ENCODE peak calls at places on chromosomes 6 and 20, in seven cellular contexts. One of them, this sample, is unnamed.

GRCh38 chr6:164133095-164133494 is 718.6 kb downstream of the QKI start:
- DNase-seq in anterior cingulate cortex: no peak
- DNase-seq in Ammon's horn: no peak
- DNase-seq in breast epithelium: no peak
- DNase-seq in HuH-7.5: no peak
- DNase-seq in NCI-H446: no peak
- DNase-seq in iris pigment epithelial cell: peak; percentile 32
- DNase-seq in this sample: no peak

GRCh38 chr20:33392016-33392415 is 9.3 kb downstream of the CDK5RAP1 start:
- DNase-seq in anterior cingulate cortex: no peak
- DNase-seq in Ammon's horn: no peak
- DNase-seq in breast epithelium: no peak
- DNase-seq in HuH-7.5: no peak
- DNase-seq in NCI-H446: peak; percentile 28
- DNase-seq in iris pigment epithelial cell: peak; percentile 83
- DNase-seq in this sample: no peak

GRCh38 chr20:37381621-37382538 is 35.9 kb downstream of the SRC start:
- DNase-seq in anterior cingulate cortex: no peak
- DNase-seq in Ammon's horn: no peak
- DNase-seq in breast epithelium: no peak
- DNase-seq in HuH-7.5: no peak
- DNase-seq in NCI-H446: no peak
- DNase-seq in iris pigment epithelial cell: no peak
- DNase-seq in this sample: no peak

GRCh38 chr6:85049282-85049681 is 284.9 kb upstream of the TBX18 start:
- DNase-seq in anterior cingulate cortex: no peak
- DNase-seq in Ammon's horn: no peak
- DNase-seq in breast epithelium: no peak
- DNase-seq in HuH-7.5: no peak
- DNase-seq in NCI-H446: no peak
- DNase-seq in iris pigment epithelial cell: no peak
- DNase-seq in this sample: no peak

GRCh38 chr6:101016163-101016562 is 135.0 kb upstream of the ASCC3 start:
- DNase-seq in anterior cingulate cortex: no peak
- DNase-seq in Ammon's horn: no peak
- DNase-seq in breast epithelium: no peak
- DNase-seq in HuH-7.5: no peak
- DNase-seq in NCI-H446: no peak
- DNase-seq in iris pigment epithelial cell: no peak
- DNase-seq in this sample: no peak

GRCh38 chr20:59560588-59561227 is 43.6 kb upstream of the PHACTR3 start:
- DNase-seq in anterior cingulate cortex: no peak
- DNase-seq in Ammon's horn: no peak
- DNase-seq in breast epithelium: no peak
- DNase-seq in HuH-7.5: peak; percentile 77
- DNase-seq in NCI-H446: peak; percentile 62
- DNase-seq in iris pigment epithelial cell: peak; percentile 32
- DNase-seq in this sample: no peak

GRCh38 chr20:38217791-38218565 is 42.6 kb downstream of the KIAA1755 start:
- DNase-seq in anterior cingulate cortex: no peak
- DNase-seq in Ammon's horn: no peak
- DNase-seq in breast epithelium: no peak
- DNase-seq in HuH-7.5: no peak
- DNase-seq in NCI-H446: no peak
- DNase-seq in iris pigment epithelial cell: peak; percentile 92
- DNase-seq in this sample: no peak

GRCh38 chr20:3784863-3785239 is 1.7 kb downstream of the CENPB start:
- DNase-seq in anterior cingulate cortex: no peak
- DNase-seq in Ammon's horn: no peak
- DNase-seq in breast epithelium: no peak
- DNase-seq in HuH-7.5: no peak
- DNase-seq in NCI-H446: no peak
- DNase-seq in iris pigment epithelial cell: no peak
- DNase-seq in this sample: no peak

GRCh38 chr20:8117636-8118413 is 14.2 kb upstream of the PLCB1 start:
- DNase-seq in anterior cingulate cortex: no peak
- DNase-seq in Ammon's horn: no peak
- DNase-seq in breast epithelium: no peak
- DNase-seq in HuH-7.5: no peak
- DNase-seq in NCI-H446: peak; percentile 47
- DNase-seq in iris pigment epithelial cell: no peak
- DNase-seq in this sample: no peak

GRCh38 chr6:22899446-22899845 is 330.1 kb downstream of the HDGFL1 start:
- DNase-seq in anterior cingulate cortex: no peak
- DNase-seq in Ammon's horn: no peak
- DNase-seq in breast epithelium: peak; percentile 60
- DNase-seq in HuH-7.5: no peak
- DNase-seq in NCI-H446: no peak
- DNase-seq in iris pigment epithelial cell: no peak
- DNase-seq in this sample: no peak

GRCh38 chr6:42249279-42249678 is 31.6 kb upstream of the MRPS10 start:
- DNase-seq in anterior cingulate cortex: no peak
- DNase-seq in Ammon's horn: peak; percentile 42
- DNase-seq in breast epithelium: no peak
- DNase-seq in HuH-7.5: no peak
- DNase-seq in NCI-H446: peak; percentile 90
- DNase-seq in iris pigment epithelial cell: no peak
- DNase-seq in this sample: no peak

GRCh38 chr20:47189060-47189459 is 167.4 kb downstream of the ZMYND8 start:
- DNase-seq in anterior cingulate cortex: no peak
- DNase-seq in Ammon's horn: no peak
- DNase-seq in breast epithelium: no peak
- DNase-seq in HuH-7.5: no peak
- DNase-seq in NCI-H446: no peak
- DNase-seq in iris pigment epithelial cell: no peak
- DNase-seq in this sample: no peak

GRCh38 chr20:32582659-32583580 is 2.2 kb downstream of the NOL4L start:
- DNase-seq in anterior cingulate cortex: peak; percentile 27
- DNase-seq in Ammon's horn: no peak
- DNase-seq in breast epithelium: no peak
- DNase-seq in HuH-7.5: peak; percentile 58
- DNase-seq in NCI-H446: peak; percentile 27
- DNase-seq in iris pigment epithelial cell: peak; percentile 28
- DNase-seq in this sample: no peak

GRCh38 chr20:58944610-58945009 is 36.4 kb upstream of the NELFCD start:
- DNase-seq in anterior cingulate cortex: no peak
- DNase-seq in Ammon's horn: no peak
- DNase-seq in breast epithelium: no peak
- DNase-seq in HuH-7.5: no peak
- DNase-seq in NCI-H446: no peak
- DNase-seq in iris pigment epithelial cell: no peak
- DNase-seq in this sample: no peak

GRCh38 chr6:27514906-27515495 is 42.1 kb upstream of the ZNF184 start:
- DNase-seq in anterior cingulate cortex: no peak
- DNase-seq in Ammon's horn: no peak
- DNase-seq in breast epithelium: no peak
- DNase-seq in HuH-7.5: no peak
- DNase-seq in NCI-H446: no peak
- DNase-seq in iris pigment epithelial cell: no peak
- DNase-seq in this sample: no peak

GRCh38 chr6:34276881-34277762 is 28.3 kb upstream of the SMIM29 start:
- DNase-seq in anterior cingulate cortex: no peak
- DNase-seq in Ammon's horn: no peak
- DNase-seq in breast epithelium: no peak
- DNase-seq in HuH-7.5: peak; percentile 46
- DNase-seq in NCI-H446: no peak
- DNase-seq in iris pigment epithelial cell: no peak
- DNase-seq in this sample: no peak

GRCh38 chr20:25525295-25525694 is 60.0 kb downstream of the NINL start:
- DNase-seq in anterior cingulate cortex: no peak
- DNase-seq in Ammon's horn: no peak
- DNase-seq in breast epithelium: no peak
- DNase-seq in HuH-7.5: no peak
- DNase-seq in NCI-H446: no peak
- DNase-seq in iris pigment epithelial cell: no peak
- DNase-seq in this sample: no peak

GRCh38 chr6:41346435-41346834 is 11.0 kb downstream of the NCR2 start:
- DNase-seq in anterior cingulate cortex: no peak
- DNase-seq in Ammon's horn: no peak
- DNase-seq in breast epithelium: no peak
- DNase-seq in HuH-7.5: no peak
- DNase-seq in NCI-H446: no peak
- DNase-seq in iris pigment epithelial cell: no peak
- DNase-seq in this sample: peak; percentile 23

GRCh38 chr6:107114872-107115694 is at the start of gene BEND3:
- DNase-seq in anterior cingulate cortex: no peak
- DNase-seq in Ammon's horn: no peak
- DNase-seq in breast epithelium: no peak
- DNase-seq in HuH-7.5: peak; percentile 69
- DNase-seq in NCI-H446: peak; percentile 43
- DNase-seq in iris pigment epithelial cell: peak; percentile 16
- DNase-seq in this sample: peak; percentile 17

GRCh38 chr6:107740496-107741190 is 83.5 kb downstream of the SCML4 start:
- DNase-seq in anterior cingulate cortex: no peak
- DNase-seq in Ammon's horn: no peak
- DNase-seq in breast epithelium: no peak
- DNase-seq in HuH-7.5: no peak
- DNase-seq in NCI-H446: no peak
- DNase-seq in iris pigment epithelial cell: no peak
- DNase-seq in this sample: no peak

GRCh38 chr20:23186808-23187207 is 100.7 kb upstream of the CD93 start:
- DNase-seq in anterior cingulate cortex: no peak
- DNase-seq in Ammon's horn: no peak
- DNase-seq in breast epithelium: no peak
- DNase-seq in HuH-7.5: no peak
- DNase-seq in NCI-H446: no peak
- DNase-seq in iris pigment epithelial cell: no peak
- DNase-seq in this sample: no peak

GRCh38 chr6:78883651-78884050 is 16.3 kb downstream of the IRAK1BP1 start:
- DNase-seq in anterior cingulate cortex: no peak
- DNase-seq in Ammon's horn: no peak
- DNase-seq in breast epithelium: no peak
- DNase-seq in HuH-7.5: no peak
- DNase-seq in NCI-H446: no peak
- DNase-seq in iris pigment epithelial cell: no peak
- DNase-seq in this sample: no peak

GRCh38 chr6:141513830-141514229 is 618.9 kb upstream of the GJE1 start:
- DNase-seq in anterior cingulate cortex: no peak
- DNase-seq in Ammon's horn: no peak
- DNase-seq in breast epithelium: no peak
- DNase-seq in HuH-7.5: no peak
- DNase-seq in NCI-H446: no peak
- DNase-seq in iris pigment epithelial cell: peak; percentile 12
- DNase-seq in this sample: no peak

GRCh38 chr6:149488815-149489214 is 4.0 kb upstream of the ZC3H12D start:
- DNase-seq in anterior cingulate cortex: no peak
- DNase-seq in Ammon's horn: no peak
- DNase-seq in breast epithelium: no peak
- DNase-seq in HuH-7.5: no peak
- DNase-seq in NCI-H446: no peak
- DNase-seq in iris pigment epithelial cell: no peak
- DNase-seq in this sample: no peak

GRCh38 chr6:96142142-96142541 is 126.4 kb downstream of the FUT9 start:
- DNase-seq in anterior cingulate cortex: no peak
- DNase-seq in Ammon's horn: no peak
- DNase-seq in breast epithelium: no peak
- DNase-seq in HuH-7.5: no peak
- DNase-seq in NCI-H446: no peak
- DNase-seq in iris pigment epithelial cell: no peak
- DNase-seq in this sample: no peak

GRCh38 chr20:18225652-18226051 is 62.7 kb upstream of the ZNF133 start:
- DNase-seq in anterior cingulate cortex: no peak
- DNase-seq in Ammon's horn: no peak
- DNase-seq in breast epithelium: no peak
- DNase-seq in HuH-7.5: no peak
- DNase-seq in NCI-H446: peak; percentile 21
- DNase-seq in iris pigment epithelial cell: peak; percentile 15
- DNase-seq in this sample: no peak

GRCh38 chr6:120871416-120872261 is 462.6 kb downstream of the TBC1D32 start:
- DNase-seq in anterior cingulate cortex: no peak
- DNase-seq in Ammon's horn: no peak
- DNase-seq in breast epithelium: no peak
- DNase-seq in HuH-7.5: no peak
- DNase-seq in NCI-H446: no peak
- DNase-seq in iris pigment epithelial cell: no peak
- DNase-seq in this sample: no peak

GRCh38 chr6:17450825-17451224 is 57.4 kb downstream of the CAP2 start:
- DNase-seq in anterior cingulate cortex: no peak
- DNase-seq in Ammon's horn: no peak
- DNase-seq in breast epithelium: no peak
- DNase-seq in HuH-7.5: no peak
- DNase-seq in NCI-H446: peak; percentile 75
- DNase-seq in iris pigment epithelial cell: no peak
- DNase-seq in this sample: no peak

GRCh38 chr20:57695940-57696339 is 13.9 kb downstream of the PMEPA1 start:
- DNase-seq in anterior cingulate cortex: no peak
- DNase-seq in Ammon's horn: no peak
- DNase-seq in breast epithelium: no peak
- DNase-seq in HuH-7.5: no peak
- DNase-seq in NCI-H446: no peak
- DNase-seq in iris pigment epithelial cell: no peak
- DNase-seq in this sample: no peak

GRCh38 chr20:12702312-12702711 is 306.5 kb upstream of the SPTLC3 start:
- DNase-seq in anterior cingulate cortex: no peak
- DNase-seq in Ammon's horn: no peak
- DNase-seq in breast epithelium: no peak
- DNase-seq in HuH-7.5: no peak
- DNase-seq in NCI-H446: no peak
- DNase-seq in iris pigment epithelial cell: no peak
- DNase-seq in this sample: no peak

GRCh38 chr20:56765172-56766073 is 136.3 kb downstream of the TFAP2C start:
- DNase-seq in anterior cingulate cortex: no peak
- DNase-seq in Ammon's horn: no peak
- DNase-seq in breast epithelium: peak; percentile 83
- DNase-seq in HuH-7.5: no peak
- DNase-seq in NCI-H446: no peak
- DNase-seq in iris pigment epithelial cell: no peak
- DNase-seq in this sample: no peak

GRCh38 chr6:5905431-5906339 is 101.0 kb downstream of the NRN1 start:
- DNase-seq in anterior cingulate cortex: peak; percentile 11
- DNase-seq in Ammon's horn: peak; percentile 70
- DNase-seq in breast epithelium: peak; percentile 67
- DNase-seq in HuH-7.5: no peak
- DNase-seq in NCI-H446: peak; percentile 58
- DNase-seq in iris pigment epithelial cell: peak; percentile 78
- DNase-seq in this sample: no peak

GRCh38 chr6:75266716-75267291 is 17.8 kb downstream of the TMEM30A start:
- DNase-seq in anterior cingulate cortex: no peak
- DNase-seq in Ammon's horn: peak; percentile 56
- DNase-seq in breast epithelium: no peak
- DNase-seq in HuH-7.5: peak; percentile 11
- DNase-seq in NCI-H446: peak; percentile 29
- DNase-seq in iris pigment epithelial cell: peak; percentile 67
- DNase-seq in this sample: no peak

GRCh38 chr20:51386586-51386985 is 155.9 kb downstream of the NFATC2 start:
- DNase-seq in anterior cingulate cortex: no peak
- DNase-seq in Ammon's horn: no peak
- DNase-seq in breast epithelium: no peak
- DNase-seq in HuH-7.5: no peak
- DNase-seq in NCI-H446: no peak
- DNase-seq in iris pigment epithelial cell: no peak
- DNase-seq in this sample: peak; percentile 78

GRCh38 chr6:42564496-42564890 is 664 bp downstream of the UBR2 start:
- DNase-seq in anterior cingulate cortex: no peak
- DNase-seq in Ammon's horn: no peak
- DNase-seq in breast epithelium: no peak
- DNase-seq in HuH-7.5: no peak
- DNase-seq in NCI-H446: no peak
- DNase-seq in iris pigment epithelial cell: no peak
- DNase-seq in this sample: no peak

GRCh38 chr6:113645576-113645970 is 211.6 kb upstream of the MARCKS start:
- DNase-seq in anterior cingulate cortex: no peak
- DNase-seq in Ammon's horn: no peak
- DNase-seq in breast epithelium: peak; percentile 44
- DNase-seq in HuH-7.5: no peak
- DNase-seq in NCI-H446: no peak
- DNase-seq in iris pigment epithelial cell: peak; percentile 98
- DNase-seq in this sample: no peak

GRCh38 chr20:25341716-25342680 is 48.6 kb downstream of the ABHD12 start:
- DNase-seq in anterior cingulate cortex: no peak
- DNase-seq in Ammon's horn: no peak
- DNase-seq in breast epithelium: no peak
- DNase-seq in HuH-7.5: no peak
- DNase-seq in NCI-H446: no peak
- DNase-seq in iris pigment epithelial cell: peak; percentile 28
- DNase-seq in this sample: no peak

GRCh38 chr6:148146717-148147116 is 195.9 kb upstream of the SASH1 start:
- DNase-seq in anterior cingulate cortex: no peak
- DNase-seq in Ammon's horn: no peak
- DNase-seq in breast epithelium: no peak
- DNase-seq in HuH-7.5: no peak
- DNase-seq in NCI-H446: no peak
- DNase-seq in iris pigment epithelial cell: peak; percentile 37
- DNase-seq in this sample: peak; percentile 54